ENCODE peak calls at places on chromosomes 5 and 9, in ten cellular contexts. N is A549, T is HCT116, L is endothelial cell of umbilical vein, F is testis, X is uterus, I is stomach, C is suprapubic skin, J is vagina, A is IMR-90. P is an unnamed sample.
A peak's percentile ranks its signal among the peaks of the same experiment; 100 is the strongest.

GRCh38 chr9:2231831-2232230 is 216.7 kb downstream of the SMARCA2 start:
- DNase-seq in J (no peak), C (no peak), F (no peak), A (peak; percentile 68), X (peak; percentile 74), T (no peak), N (no peak), I (no peak), L (no peak), P (no peak)

GRCh38 chr9:109303900-109304299 is 17.0 kb downstream of the EPB41L4B start:
- DNase-seq in C (no peak), X (no peak), J (no peak), L (no peak), A (no peak), F (no peak), I (no peak), N (no peak), T (no peak), P (no peak)

GRCh38 chr5:69129413-69129812 is 35.6 kb downstream of the SLC30A5 start:
- DNase-seq in A (peak; percentile 95), I (no peak), J (no peak), T (no peak), C (no peak), L (no peak), N (peak; percentile 63), F (no peak), X (no peak), P (no peak)

GRCh38 chr5:154329519-154329918 is 116.3 kb upstream of the SAP30L start:
- DNase-seq in T (no peak), C (no peak), I (no peak), J (no peak), N (no peak), X (no peak), L (no peak), F (no peak), A (no peak), P (no peak)

GRCh38 chr9:99326917-99327189 is 104.8 kb downstream of the SEC61B start:
- DNase-seq in A (no peak), C (no peak), F (no peak), J (no peak), L (no peak), X (no peak), N (no peak), T (no peak), I (no peak), P (no peak)

GRCh38 chr9:133979921-133980863 is 11.9 kb downstream of the VAV2 start:
- DNase-seq in T (no peak), C (no peak), N (no peak), L (no peak), J (no peak), A (no peak), F (no peak), X (no peak), I (no peak), P (no peak)

GRCh38 chr5:99105216-99105615 is 176.4 kb upstream of the CHD1 start:
- DNase-seq in X (no peak), N (no peak), J (no peak), T (no peak), A (no peak), C (no peak), L (peak; percentile 63), F (no peak), I (no peak), P (no peak)

GRCh38 chr5:58938568-58939424 is 355.9 kb downstream of the RAB3C start:
- DNase-seq in J (no peak), L (no peak), I (no peak), T (no peak), F (no peak), A (no peak), C (no peak), X (no peak), N (no peak), P (no peak)

GRCh38 chr9:38620483-38621433 is at the start of gene ANKRD18A:
- DNase-seq in N (peak; percentile 96), F (peak; percentile 86), I (peak; percentile 92), X (no peak), A (peak; percentile 41), C (no peak), J (no peak), T (peak; percentile 83), L (peak; percentile 57), P (peak; percentile 70)

GRCh38 chr9:38622961-38623360 is 2.6 kb upstream of the ANKRD18A start:
- DNase-seq in N (no peak), I (no peak), X (no peak), F (no peak), L (no peak), J (no peak), C (no peak), A (no peak), T (no peak), P (no peak)

GRCh38 chr9:38621434-38622082 is 1.2 kb upstream of the ANKRD18A start:
- DNase-seq in J (no peak), I (peak; percentile 34), X (no peak), F (peak; percentile 33), C (no peak), A (no peak), L (no peak), N (peak; percentile 53), T (no peak), P (peak; percentile 10)

GRCh38 chr9:38619556-38620447 is 594 bp downstream of the ANKRD18A start:
- DNase-seq in I (no peak), L (no peak), J (no peak), A (no peak), F (no peak), C (no peak), N (peak; percentile 38), X (no peak), T (no peak), P (no peak)

DNA sequence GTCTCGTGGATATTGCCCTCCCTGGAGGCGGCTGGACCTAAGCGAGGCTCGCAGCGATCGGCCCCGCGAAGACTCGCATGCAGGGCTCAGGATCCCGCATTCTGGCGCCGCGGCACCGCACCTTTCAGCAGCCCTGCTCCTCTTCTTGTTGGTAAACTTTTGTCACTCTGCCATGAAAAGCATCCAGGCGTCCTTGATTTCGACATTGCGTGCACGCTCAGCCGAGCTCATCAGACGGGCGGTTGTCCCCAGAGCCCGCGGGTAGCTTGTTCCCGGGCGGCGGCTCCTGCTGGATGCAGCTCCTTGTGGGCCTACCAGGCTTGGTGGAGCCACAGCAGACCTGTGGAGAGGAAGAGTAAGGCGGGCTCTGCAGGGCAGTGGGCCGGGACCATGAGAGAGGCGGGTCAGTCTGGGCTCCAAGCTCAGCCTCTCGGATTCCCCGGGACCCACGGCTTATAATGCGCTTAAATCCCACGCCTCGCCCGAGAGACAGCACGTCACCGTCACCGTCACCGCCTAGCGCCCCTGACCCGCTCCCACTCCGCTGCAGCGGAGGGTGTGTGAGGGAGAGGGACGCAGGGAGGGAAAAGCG is 1.8 kb upstream of the ANKRD18A start:
- DNase-seq in A (no peak), T (no peak), I (no peak), L (no peak), N (peak; percentile 81), C (no peak), J (no peak), F (peak; percentile 72), X (no peak), P (no peak)
- TF ChIP-seq POLR2A in A (no peak), T (no peak), I (no peak), L (no peak), N (peak; percentile 57), C (no peak), J (no peak), F (no peak), X (no peak), P (no peak)

GRCh38 chr5:43019615-43020293 is 20.4 kb downstream of the ANXA2R start:
- DNase-seq in A (peak; percentile 91), C (no peak), T (peak; percentile 87), N (peak; percentile 88), F (no peak), X (peak; percentile 61), L (peak; percentile 87), J (peak; percentile 85), I (peak; percentile 74), P (peak; percentile 92)
- TF ChIP-seq POLR2A in A (no peak), C (no peak), T (no peak), N (no peak), F (no peak), X (no peak), L (no peak), J (no peak), I (no peak), P (peak; percentile 64)

GRCh38 chr9:137579259-137579604 is 507 bp upstream of the DPH7 start:
- DNase-seq in L (no peak), X (no peak), A (no peak), J (no peak), N (no peak), I (no peak), F (no peak), T (no peak), C (no peak), P (no peak)

GRCh38 chr9:137578518-137579258 is at the start of gene DPH7:
- DNase-seq in N (peak; percentile 93), C (peak; percentile 96), X (peak; percentile 90), J (no peak), I (peak; percentile 97), L (peak; percentile 91), A (peak; percentile 83), T (peak; percentile 75), F (peak; percentile 96), P (peak; percentile 93)

GRCh38 chr9:137580958-137581331 is 2.2 kb upstream of the DPH7 start:
- DNase-seq in N (no peak), J (no peak), X (no peak), A (no peak), T (no peak), F (no peak), C (no peak), L (no peak), I (no peak), P (no peak)

GRCh38 chr9:137581361-137582285 is 2.9 kb upstream of the DPH7 start:
- DNase-seq in J (no peak), T (no peak), I (no peak), L (no peak), X (no peak), A (no peak), N (no peak), F (no peak), C (no peak), P (no peak)

DNA sequence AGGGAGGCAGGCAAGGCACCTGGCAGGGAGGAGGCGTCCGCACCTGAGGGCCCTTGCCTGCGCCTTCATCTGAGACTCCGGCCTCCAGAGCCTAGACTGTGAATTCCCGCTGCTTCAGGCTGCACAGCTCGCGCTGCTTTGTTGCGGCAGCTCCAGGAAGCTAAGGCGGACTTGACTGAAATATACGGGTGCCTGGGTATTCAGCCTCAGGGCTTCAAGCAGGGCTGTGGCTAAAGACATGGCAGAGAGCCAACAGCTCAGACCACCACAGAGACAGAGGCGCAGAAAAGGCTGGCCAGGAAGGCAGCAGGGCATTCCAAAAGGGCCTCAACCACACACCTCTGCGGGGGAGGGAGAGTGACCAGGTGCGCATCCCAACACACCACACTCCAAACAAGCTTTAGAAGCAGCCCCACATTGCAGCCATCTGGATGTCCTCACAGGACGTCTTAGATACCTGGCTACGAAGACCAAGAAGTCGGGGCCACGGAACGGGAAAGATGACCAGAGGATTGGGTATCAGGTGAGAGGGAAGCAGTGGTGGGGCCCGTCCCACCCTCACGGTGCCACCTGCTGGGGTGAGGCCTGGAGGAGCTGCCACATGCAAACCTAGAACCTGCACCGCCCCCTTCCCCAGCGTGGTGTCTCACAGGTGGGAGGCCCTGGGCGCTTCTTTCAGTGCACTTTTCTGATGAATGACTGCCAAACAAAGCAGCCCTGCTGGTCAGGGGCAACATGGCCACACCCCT is 1.7 kb upstream of the DPH7 start:
- DNase-seq in J (no peak), T (no peak), F (no peak), C (no peak), I (no peak), L (no peak), A (no peak), N (no peak), X (no peak), P (no peak)
- TF ChIP-seq POLR2A in J (no peak), T (no peak), F (no peak), C (no peak), I (no peak), L (no peak), A (no peak), N (no peak), X (no peak), P (no peak)

GRCh38 chr5:143586781-143587362 is 183.4 kb upstream of the NR3C1 start:
- DNase-seq in J (no peak), I (no peak), F (no peak), L (no peak), A (no peak), C (no peak), T (no peak), N (no peak), X (no peak), P (no peak)

GRCh38 chr5:143588933-143589662 is 185.6 kb upstream of the NR3C1 start:
- DNase-seq in C (no peak), I (no peak), T (no peak), F (no peak), J (no peak), L (peak; percentile 14), N (no peak), A (no peak), X (no peak), P (no peak)

GRCh38 chr5:143583385-143583784 is 179.9 kb upstream of the NR3C1 start:
- DNase-seq in J (no peak), N (no peak), L (no peak), I (no peak), T (no peak), C (no peak), A (no peak), F (no peak), X (no peak), P (no peak)

GRCh38 chr5:143582869-143583268 is 179.4 kb upstream of the NR3C1 start:
- DNase-seq in C (no peak), X (no peak), I (no peak), N (peak; percentile 49), J (no peak), T (no peak), L (no peak), F (no peak), A (peak; percentile 83), P (no peak)

DNA sequence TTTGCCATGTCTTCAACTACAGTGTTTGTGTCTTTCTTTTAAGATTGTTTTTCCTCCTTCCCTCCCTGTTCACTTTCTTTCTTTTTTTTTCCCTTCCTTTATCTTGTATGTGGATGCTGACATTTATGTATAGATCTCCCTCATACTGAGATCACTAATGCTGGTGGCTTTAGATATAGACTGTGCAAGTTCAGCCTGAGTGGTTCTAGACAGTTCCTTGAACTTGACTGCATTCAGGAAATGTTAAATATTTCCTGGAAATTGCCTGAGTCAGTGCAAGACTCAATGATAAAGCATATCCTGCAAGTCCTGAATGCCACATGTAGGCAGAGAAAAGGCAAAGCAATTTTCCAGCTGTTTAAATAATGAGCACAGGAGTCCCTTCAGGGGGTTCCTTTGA is 182.5 kb upstream of the NR3C1 start:
- DNase-seq in C (no peak), I (no peak), J (no peak), T (no peak), X (no peak), F (no peak), N (no peak), L (peak; percentile 61), A (no peak), P (peak; percentile 17)
- TF ChIP-seq POLR2A in C (no peak), I (no peak), J (no peak), T (no peak), X (no peak), F (no peak), N (no peak), L (no peak), A (no peak), P (no peak)